ENCODE peak calls at places on chromosome 7, in five cellular contexts. Z is body of pancreas; M is CD4-positive, alpha-beta T cell; R is fibroblast of mammary gland; Q is uterus. V is an unnamed sample.

GRCh38 chr7:94056796-94057207 is 52.6 kb upstream of the BET1 start:
- DNase-seq in Z (no peak), M (no peak), R (peak; percentile 96), Q (no peak), V (no peak)

GRCh38 chr7:97018775-97019535 is 5.7 kb downstream of the DLX5 start:
- DNase-seq in Z (no peak), M (no peak), R (no peak), Q (no peak), V (no peak)

GRCh38 chr7:74003609-74004008 is 24.4 kb upstream of the ELN start:
- DNase-seq in Z (no peak), M (no peak), R (no peak), Q (no peak), V (no peak)

GRCh38 chr7:25669954-25670841 is 441.9 kb upstream of the NPVF start:
- DNase-seq in Z (no peak), M (no peak), R (peak; percentile 18), Q (peak; percentile 77), V (no peak)

GRCh38 chr7:48497521-48497920 is 326.3 kb downstream of the ABCA13 start:
- DNase-seq in Z (no peak), M (no peak), R (no peak), Q (no peak), V (no peak)

GRCh38 chr7:43905954-43906326 is 456 bp downstream of the URGCP start:
- DNase-seq in Z (peak; percentile 25), M (no peak), R (peak; percentile 33), Q (peak; percentile 28), V (no peak)

GRCh38 chr7:131105803-131106680 is 221.6 kb upstream of the MKLN1 start:
- DNase-seq in Z (peak; percentile 84), M (peak; percentile 67), R (peak; percentile 83), Q (peak; percentile 79), V (no peak)

GRCh38 chr7:36747969-36748574 is 23.8 kb upstream of the AOAH start:
- DNase-seq in Z (no peak), M (no peak), R (no peak), Q (no peak), V (no peak)

GRCh38 chr7:90705391-90706066 is 109.4 kb downstream of the CDK14 start:
- DNase-seq in Z (no peak), M (no peak), R (no peak), Q (no peak), V (no peak)

GRCh38 chr7:7772385-7772784 is 54.0 kb upstream of the RPA3 start:
- DNase-seq in Z (no peak), M (no peak), R (no peak), Q (no peak), V (no peak)

GRCh38 chr7:27953361-27953760 is 213.4 kb downstream of the TAX1BP1 start:
- DNase-seq in Z (no peak), M (no peak), R (peak; percentile 14), Q (no peak), V (no peak)

GRCh38 chr7:55124989-55125875 is 106.4 kb downstream of the EGFR start:
- DNase-seq in Z (no peak), M (no peak), R (peak; percentile 64), Q (no peak), V (no peak)

GRCh38 chr7:41047789-41048191 is 655.1 kb downstream of the INHBA start:
- DNase-seq in Z (no peak), M (no peak), R (peak; percentile 87), Q (no peak), V (no peak)

GRCh38 chr7:134630890-134631289 is 15.8 kb upstream of the BPGM start:
- DNase-seq in Z (no peak), M (no peak), R (no peak), Q (no peak), V (no peak)

GRCh38 chr7:44386139-44386913 is 60.9 kb upstream of the CAMK2B start:
- DNase-seq in Z (no peak), M (no peak), R (peak; percentile 23), Q (no peak), V (no peak)

GRCh38 chr7:87624628-87625027 is 3.6 kb upstream of the RUNDC3B start:
- DNase-seq in Z (no peak), M (no peak), R (no peak), Q (no peak), V (no peak)

GRCh38 chr7:119842786-119843185 is 430.2 kb upstream of the KCND2 start:
- DNase-seq in Z (no peak), M (no peak), R (no peak), Q (no peak), V (no peak)

GRCh38 chr7:23298885-23299769 is at the start of gene MALSU1:
- DNase-seq in Z (peak; percentile 98), M (peak; percentile 93), R (peak; percentile 96), Q (peak; percentile 96), V (peak; percentile 98)

GRCh38 chr7:47361746-47362215 is 220.1 kb downstream of the TNS3 start:
- DNase-seq in Z (peak; percentile 8), M (no peak), R (peak; percentile 84), Q (peak; percentile 10), V (no peak)

GRCh38 chr7:74317146-74317782 is 28.1 kb downstream of the CLIP2 start:
- DNase-seq in Z (no peak), M (no peak), R (no peak), Q (no peak), V (no peak)

GRCh38 chr7:77797734-77798393 is 370 bp downstream of the TMEM60 start:
- DNase-seq in Z (no peak), M (no peak), R (no peak), Q (no peak), V (no peak)

GRCh38 chr7:157980774-157981173 is 606.8 kb downstream of the PTPRN2 start:
- DNase-seq in Z (peak; percentile 22), M (no peak), R (no peak), Q (no peak), V (peak; percentile 83)
- TF ChIP-seq CTCF in Z (no peak), M (no peak), R (no peak), Q (no peak), V (no peak)

GRCh38 chr7:159107052-159107892 is 37.4 kb downstream of the VIPR2 start:
- DNase-seq in Z (no peak), M (no peak), R (no peak), Q (no peak), V (peak; percentile 84)
- TF ChIP-seq CTCF in Z (no peak), M (no peak), R (no peak), Q (no peak), V (no peak)

DNA sequence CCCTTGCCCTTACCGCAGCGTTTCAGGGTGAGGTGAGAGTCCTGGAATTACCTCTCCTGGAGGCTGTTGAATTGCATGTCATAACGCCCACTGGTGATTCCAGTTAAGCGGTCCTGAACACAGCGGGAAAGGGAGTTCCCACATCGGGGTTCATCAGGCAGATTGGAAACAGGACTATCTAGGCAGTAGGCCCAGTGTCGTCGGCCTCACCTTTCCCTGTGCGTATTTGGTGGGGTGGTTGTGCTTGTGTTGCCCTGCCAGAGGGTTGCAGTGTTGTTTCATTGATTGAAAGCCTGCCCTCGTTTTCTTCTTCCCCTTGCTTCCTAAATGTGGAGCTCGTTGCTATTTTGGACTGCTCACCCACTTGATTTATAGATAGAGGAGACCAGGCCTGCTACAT is 10.6 kb upstream of the SUN1 start:
- DNase-seq in Z (no peak), M (no peak), R (peak; percentile 42), Q (no peak), V (peak; percentile 10)
- TF ChIP-seq CTCF in Z (no peak), M (no peak), R (peak; percentile 5), Q (no peak), V (no peak)

GRCh38 chr7:151211155-151211772 is 976 bp upstream of the H2BK1 start:
- DNase-seq in Z (no peak), M (no peak), R (no peak), Q (no peak), V (no peak)
- TF ChIP-seq CTCF in Z (no peak), M (no peak), R (no peak), Q (no peak), V (no peak)

GRCh38 chr7:142110638-142111037 is 880 bp upstream of the MGAM2 start:
- DNase-seq in Z (no peak), M (no peak), R (no peak), Q (no peak), V (no peak)
- TF ChIP-seq CTCF in Z (no peak), M (no peak), R (no peak), Q (no peak), V (no peak)

GRCh38 chr7:107579546-107579880 is 533 bp upstream of the BCAP29 start:
- DNase-seq in Z (no peak), M (no peak), R (no peak), Q (no peak), V (no peak)

GRCh38 chr7:107581387-107582013 is 1.5 kb downstream of the BCAP29 start:
- DNase-seq in Z (no peak), M (no peak), R (no peak), Q (no peak), V (no peak)

GRCh38 chr7:107580716-107581383 is 804 bp downstream of the BCAP29 start:
- DNase-seq in Z (no peak), M (no peak), R (no peak), Q (no peak), V (no peak)

GRCh38 chr7:107582906-107583305 is 2.9 kb downstream of the BCAP29 start:
- DNase-seq in Z (no peak), M (no peak), R (no peak), Q (no peak), V (no peak)

GRCh38 chr7:107579881-107580715 is at the start of gene BCAP29:
- DNase-seq in Z (peak; percentile 78), M (peak; percentile 34), R (peak; percentile 66), Q (peak; percentile 70), V (no peak)
- TF ChIP-seq CTCF in Z (peak; percentile 56), M (no peak), R (peak; percentile 4), Q (peak; percentile 6), V (peak; percentile 70)

DNA sequence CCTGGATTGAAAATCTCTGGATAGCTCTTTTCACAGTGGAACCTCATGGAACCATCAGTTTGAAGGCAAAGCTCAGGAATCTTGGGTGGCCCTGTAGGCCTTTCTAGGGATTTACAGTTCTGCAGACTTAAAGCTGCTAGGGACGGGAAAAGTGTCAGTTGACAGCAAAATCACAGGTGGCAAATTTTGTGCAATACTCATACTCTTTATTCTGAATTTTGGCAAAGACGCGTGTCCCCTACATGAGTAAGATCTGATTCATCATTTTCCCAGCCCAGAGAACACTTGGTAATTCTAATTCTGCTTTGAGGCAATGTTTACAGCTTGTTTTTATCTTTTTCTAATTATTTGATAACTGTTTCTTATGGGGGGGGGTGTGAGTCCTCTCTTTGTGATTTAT is 3.6 kb downstream of the LRRC17 start:
- DNase-seq in Z (no peak), M (no peak), R (peak; percentile 92), Q (no peak), V (no peak)
- TF ChIP-seq CTCF in Z (no peak), M (no peak), R (no peak), Q (no peak), V (no peak)

V was measured in chondrocyte.